ENCODE peak calls at places on chromosome 19, in six cellular contexts. R is HuH-7.5; J is CD8-positive, alpha-beta memory T cell; V is head of caudate nucleus; K is A549; T is C1 segment of cervical spinal cord. B is an unnamed sample.

GRCh38 chr19:51456541-51457290 is 1.5 kb downstream of the SIGLEC8 start:
- DNase-seq in T (no peak), V (no peak), J (no peak), R (no peak), K (no peak), B (no peak)

GRCh38 chr19:54576411-54576976 is 2.9 kb downstream of the LILRA2 start:
- DNase-seq in J (no peak), V (no peak), K (no peak), R (no peak), T (no peak), B (no peak)

GRCh38 chr19:14536926-14537692 is 7.7 kb downstream of the TECR start:
- DNase-seq in J (no peak), K (peak; percentile 90), V (no peak), R (no peak), T (no peak), B (peak; percentile 49)

GRCh38 chr19:33388817-33389573 is 15.5 kb downstream of the CEBPG start:
- DNase-seq in R (no peak), K (no peak), T (peak; percentile 27), V (peak; percentile 23), J (no peak), B (no peak)

GRCh38 chr19:10219678-10220077 is 11.5 kb downstream of the S1PR2 start:
- DNase-seq in R (peak; percentile 51), V (no peak), J (peak; percentile 7), K (peak; percentile 61), T (no peak), B (no peak)

GRCh38 chr19:55258476-55258827 is 365 bp downstream of the PPP6R1 start:
- DNase-seq in T (no peak), K (no peak), R (peak; percentile 51), J (peak; percentile 45), V (no peak), B (peak; percentile 37)

GRCh38 chr19:48836089-48837017 is at the start of gene HSD17B14:
- DNase-seq in V (peak; percentile 29), R (no peak), T (peak; percentile 63), J (no peak), K (peak; percentile 84), B (no peak)

GRCh38 chr19:51137812-51138425 is 4.2 kb upstream of the SIGLEC7 start:
- DNase-seq in J (no peak), V (no peak), K (no peak), T (no peak), R (no peak), B (no peak)

GRCh38 chr19:55486971-55487883 is 1.0 kb upstream of the SSC5D start:
- DNase-seq in K (peak; percentile 77), R (no peak), J (no peak), T (no peak), V (no peak), B (peak; percentile 52)

GRCh38 chr19:17671906-17672305 is 16.2 kb downstream of the UNC13A start:
- DNase-seq in T (no peak), J (no peak), V (no peak), K (peak; percentile 76), R (no peak), B (no peak)

GRCh38 chr19:11737964-11738745 is 591 bp downstream of the ZNF823 start:
- DNase-seq in K (peak; percentile 43), J (peak; percentile 21), V (peak; percentile 27), T (no peak), R (peak; percentile 48), B (peak; percentile 27)

GRCh38 chr19:406999-407491 is 1.9 kb downstream of the C2CD4C start:
- DNase-seq in J (no peak), V (no peak), T (no peak), R (no peak), K (no peak), B (no peak)

GRCh38 chr19:5578094-5578846 is 10.5 kb upstream of the TINCR start:
- DNase-seq in V (peak; percentile 61), T (peak; percentile 11), J (peak; percentile 72), K (peak; percentile 33), R (peak; percentile 90), B (peak; percentile 73)

GRCh38 chr19:46784262-46785053 is 3.9 kb downstream of the SLC1A5 start:
- DNase-seq in K (peak; percentile 97), J (no peak), T (no peak), V (no peak), R (peak; percentile 91), B (peak; percentile 55)

GRCh38 chr19:18135712-18136584 is 17.0 kb upstream of the PIK3R2 start:
- DNase-seq in T (no peak), V (no peak), R (peak; percentile 99), J (no peak), K (peak; percentile 41), B (no peak)

GRCh38 chr19:51366999-51367564 is 894 bp upstream of the ETFB start:
- DNase-seq in T (no peak), V (peak; percentile 28), J (peak; percentile 31), R (no peak), K (no peak), B (no peak)

GRCh38 chr19:18086590-18087138 is at the start of gene IL12RB1:
- DNase-seq in K (no peak), T (no peak), V (no peak), R (no peak), J (peak; percentile 31), B (peak; percentile 20)

B was measured in stimulated activated CD4-positive, alpha-beta T cell treated with anti-CD3 and anti-CD28 coated beads, Interleukin-2, amount 100 ng/mL, for 48 hours.